ENCODE peak calls at places on chromosome 19, in nine cellular contexts. U is HepG2, G is sigmoid colon, Z is stomach, F is upper lobe of left lung, P is suprapubic skin, N is transverse colon, T is ovary, S is A549. I is an unnamed sample.

GRCh38 chr19:33724723-33725060 is 72.0 kb upstream of the KCTD15 start:
- DNase-seq in U (no peak), N (no peak), T (no peak), F (peak), P (no peak), G (no peak), Z (no peak), S (no peak), I (no peak)

GRCh38 chr19:18232540-18233223 is 6.4 kb upstream of the PDE4C start:
- DNase-seq in U (no peak), G (no peak), N (no peak), Z (no peak), T (no peak), S (no peak), P (no peak), F (no peak), I (no peak)

GRCh38 chr19:39131255-39131755 is 5.7 kb downstream of the PAK4 start:
- DNase-seq in N (no peak), S (no peak), F (no peak), U (no peak), P (no peak), G (peak), T (no peak), Z (no peak), I (no peak)

GRCh38 chr19:8208119-8208709 is 956 bp upstream of the CERS4 start:
- DNase-seq in S (no peak), G (peak), Z (peak), P (no peak), F (peak), T (no peak), N (no peak), U (no peak), I (no peak)

GRCh38 chr19:49895566-49896297 is 955 bp downstream of the IL4I1 start:
- DNase-seq in T (no peak), U (no peak), F (peak), G (no peak), N (no peak), Z (no peak), S (no peak), P (no peak), I (no peak)

GRCh38 chr19:7942981-7943443 is 454 bp downstream of the TIMM44 start:
- DNase-seq in U (peak), S (no peak), T (no peak), N (no peak), P (no peak), Z (no peak), F (no peak), G (no peak), I (no peak)

GRCh38 chr19:44847144-44848035 is 1.3 kb downstream of the NECTIN2 start:
- DNase-seq in S (peak), Z (peak), N (peak), P (peak), T (peak), G (peak), U (peak), F (peak), I (no peak)

GRCh38 chr19:45876411-45877197 is 9.3 kb downstream of the IRF2BP1 start:
- DNase-seq in S (no peak), P (no peak), Z (peak), N (peak), G (peak), T (no peak), F (peak), U (peak), I (no peak)

GRCh38 chr19:8526345-8527062 is 12.5 kb upstream of the ZNF414 start:
- DNase-seq in T (peak), U (peak), Z (peak), S (peak), G (peak), N (peak), F (peak), P (peak), I (peak)

GRCh38 chr19:10009269-10009665 is 1.0 kb downstream of the COL5A3 start:
- DNase-seq in U (no peak), Z (peak), F (peak), G (peak), N (peak), P (no peak), S (no peak), T (peak), I (peak)

GRCh38 chr19:7647156-7647555 is 10.2 kb downstream of the STXBP2 start:
- DNase-seq in P (no peak), U (no peak), F (peak), T (no peak), S (no peak), Z (no peak), N (no peak), G (no peak), I (no peak)

GRCh38 chr19:45444318-45445041 is 20.8 kb upstream of the ERCC1 start:
- DNase-seq in Z (peak), S (peak), U (peak), F (peak), G (peak), T (peak), P (peak), N (peak), I (peak)

GRCh38 chr19:38441660-38442348 is 8.3 kb downstream of the RYR1 start:
- DNase-seq in Z (no peak), T (no peak), U (peak), F (no peak), G (no peak), N (no peak), S (no peak), P (no peak), I (no peak)

GRCh38 chr19:5893907-5894703 is 9.5 kb downstream of the NDUFA11 start:
- DNase-seq in U (no peak), P (no peak), G (no peak), T (no peak), N (no peak), F (peak), S (no peak), Z (no peak), I (no peak)

GRCh38 chr19:41401483-41401882 is 3.9 kb downstream of the BCKDHA start:
- DNase-seq in Z (no peak), U (no peak), S (no peak), G (no peak), P (no peak), T (no peak), F (no peak), N (no peak), I (no peak)

GRCh38 chr19:39246951-39247669 is 1.5 kb downstream of the IFNL4 start:
- DNase-seq in Z (no peak), T (no peak), F (peak), U (no peak), S (no peak), N (peak), G (no peak), P (no peak), I (no peak)

GRCh38 chr19:39425744-39426143 is 10.0 kb downstream of the RPS16 start:
- DNase-seq in N (no peak), U (no peak), Z (no peak), S (no peak), P (no peak), G (no peak), T (no peak), F (no peak), I (no peak)

GRCh38 chr19:52237771-52238400 is 31.5 kb upstream of the ZNF766 start:
- DNase-seq in T (peak), P (no peak), S (no peak), Z (peak), N (peak), G (peak), U (peak), F (no peak), I (no peak)

GRCh38 chr19:7230826-7231225 is 63.4 kb downstream of the INSR start:
- DNase-seq in N (no peak), U (no peak), F (no peak), Z (peak), T (peak), P (no peak), G (peak), S (no peak), I (no peak)

GRCh38 chr19:29812881-29813275 is 1.1 kb downstream of the CCNE1 start:
- DNase-seq in U (no peak), T (no peak), P (no peak), Z (no peak), N (no peak), F (no peak), G (no peak), S (no peak), I (no peak)

GRCh38 chr19:8221161-8221560 is 12.0 kb downstream of the CERS4 start:
- DNase-seq in T (no peak), N (no peak), G (no peak), S (no peak), P (peak), U (no peak), F (no peak), Z (peak), I (no peak)

GRCh38 chr19:16654151-16654550 is 5.8 kb downstream of the SMIM7 start:
- DNase-seq in N (no peak), S (peak), T (no peak), G (no peak), Z (no peak), P (no peak), U (peak), F (no peak), I (no peak)

GRCh38 chr19:45448887-45449299 is 18.9 kb upstream of the FOSB start:
- DNase-seq in G (no peak), N (peak), T (no peak), P (no peak), F (no peak), U (peak), S (no peak), Z (no peak), I (no peak)

GRCh38 chr19:28605501-28606268 is 607.3 kb downstream of the UQCRFS1 start:
- DNase-seq in P (no peak), G (no peak), N (no peak), F (no peak), S (no peak), U (no peak), Z (no peak), T (no peak), I (no peak)

GRCh38 chr19:9427941-9428340 is 7.4 kb downstream of the ZNF266 start:
- DNase-seq in U (no peak), T (no peak), P (no peak), G (no peak), F (no peak), S (no peak), Z (no peak), N (no peak), I (no peak)

GRCh38 chr19:6464070-6464873 is at the start of gene CRB3:
- DNase-seq in S (peak), G (no peak), N (peak), Z (peak), U (peak), P (peak), T (no peak), F (peak), I (no peak)

GRCh38 chr19:18224525-18225354 is 1.5 kb downstream of the PDE4C start:
- DNase-seq in N (peak), U (peak), F (peak), G (peak), T (peak), Z (peak), S (peak), P (peak), I (peak)

GRCh38 chr19:50290775-50291174 is 38.4 kb downstream of the KCNC3 start:
- DNase-seq in N (no peak), P (no peak), T (no peak), U (no peak), G (no peak), Z (no peak), F (no peak), S (no peak), I (no peak)

GRCh38 chr19:29586401-29586800 is 19.7 kb upstream of the POP4 start:
- DNase-seq in T (no peak), G (no peak), N (no peak), P (no peak), F (no peak), S (no peak), U (no peak), Z (no peak), I (no peak)

GRCh38 chr19:48780684-48781391 is 25.5 kb downstream of the FGF21 start:
- DNase-seq in G (no peak), S (no peak), Z (peak), P (no peak), N (no peak), U (peak), T (no peak), F (no peak), I (no peak)

GRCh38 chr19:1065606-1066109 is 1.3 kb upstream of the ARHGAP45 start:
- DNase-seq in Z (no peak), N (peak), U (no peak), S (no peak), F (peak), G (no peak), T (no peak), P (no peak), I (no peak)

GRCh38 chr19:9597027-9597426 is 12.7 kb upstream of the ZNF121 start:
- DNase-seq in S (no peak), Z (no peak), F (no peak), P (no peak), U (no peak), N (no peak), T (no peak), G (no peak), I (no peak)

GRCh38 chr19:14369399-14370168 is 11.7 kb upstream of the ADGRE5 start:
- DNase-seq in N (peak), G (no peak), F (no peak), Z (no peak), S (no peak), P (no peak), U (no peak), T (no peak), I (no peak)

DNA sequence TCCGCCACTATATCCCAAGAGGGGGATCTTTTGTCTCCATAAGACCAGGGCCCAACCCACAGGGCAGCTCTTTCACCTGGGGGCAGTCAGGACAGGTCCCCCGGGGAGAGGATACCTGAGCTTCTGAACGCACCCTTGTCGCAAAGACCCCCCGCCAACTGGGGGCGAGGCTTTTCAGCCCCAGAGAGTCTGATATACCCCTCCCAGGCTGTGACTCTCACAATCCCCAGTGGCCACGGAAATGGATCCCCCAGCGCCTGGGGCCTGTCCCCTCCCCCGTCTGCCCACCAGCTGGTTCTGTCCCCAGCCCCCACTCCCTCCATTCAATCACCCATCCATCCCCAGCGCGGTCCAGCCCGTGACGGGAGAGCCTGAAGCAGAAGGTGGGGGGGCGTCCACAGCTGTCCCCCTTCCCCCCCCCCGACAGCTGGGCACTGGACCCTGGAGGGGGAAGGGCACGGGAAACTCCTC is 858 bp downstream of the DOCK6 start:
- DNase-seq in G (no peak), Z (no peak), T (peak), P (no peak), S (no peak), F (no peak), U (no peak), N (no peak), I (no peak)
- TF ChIP-seq CTCF in G (no peak), Z (no peak), T (no peak), P (no peak), S (no peak), F (no peak), U (no peak), N (no peak), I (no peak)

GRCh38 chr19:47511681-47512080 is 3.2 kb downstream of the NAPA start:
- DNase-seq in G (no peak), N (no peak), S (no peak), Z (no peak), T (no peak), F (no peak), P (no peak), U (no peak), I (no peak)
- H3K27ac ChIP-seq in G (peak), N (peak), S (no peak), Z (peak), T (peak), F (peak), P (peak), U (no peak), I (peak)

GRCh38 chr19:3157096-3157845 is 21.3 kb upstream of the S1PR4 start:
- DNase-seq in Z (no peak), G (no peak), P (no peak), F (no peak), T (no peak), N (no peak), S (no peak), U (no peak), I (no peak)

GRCh38 chr19:3152431-3152780 is 16.6 kb downstream of the GNA15 start:
- DNase-seq in Z (no peak), T (no peak), F (no peak), U (no peak), P (no peak), S (no peak), N (no peak), G (no peak), I (no peak)

GRCh38 chr19:3151563-3152430 is 16.0 kb downstream of the GNA15 start:
- DNase-seq in S (no peak), T (no peak), F (peak), U (no peak), P (no peak), G (no peak), N (no peak), Z (no peak), I (no peak)

GRCh38 chr19:3153286-3154230 is 17.7 kb downstream of the GNA15 start:
- DNase-seq in Z (no peak), G (no peak), T (no peak), S (no peak), N (no peak), F (no peak), P (no peak), U (no peak), I (no peak)

GRCh38 chr19:3154957-3155736 is 19.3 kb downstream of the GNA15 start:
- DNase-seq in U (peak), G (peak), F (no peak), P (no peak), N (peak), S (peak), T (no peak), Z (peak), I (no peak)
- TF ChIP-seq EP300 in U (no peak), G (peak), F (peak), P (no peak), N (no peak), S (peak), T (no peak), Z (no peak), I (peak)

GRCh38 chr19:34881982-34882381 is 44.7 kb upstream of the ZNF30 start:
- DNase-seq in Z (no peak), T (no peak), F (no peak), G (no peak), S (no peak), U (peak), P (no peak), N (no peak), I (no peak)
- TF ChIP-seq CTCF in Z (no peak), T (no peak), F (no peak), G (no peak), S (no peak), U (no peak), P (no peak), N (no peak), I (no peak)

GRCh38 chr19:4278926-4279529 is at the start of gene SHD:
- DNase-seq in N (no peak), U (no peak), T (no peak), S (no peak), F (peak), G (no peak), Z (no peak), P (no peak), I (no peak)
- H3K27ac ChIP-seq in N (no peak), U (no peak), T (no peak), S (no peak), F (no peak), G (no peak), Z (no peak), P (no peak), I (no peak)

GRCh38 chr19:54339646-54340358 is 840 bp upstream of the LILRA4 start:
- DNase-seq in F (no peak), S (no peak), G (no peak), T (no peak), Z (no peak), P (peak), U (no peak), N (no peak), I (no peak)
- TF ChIP-seq EP300 in F (no peak), S (no peak), G (no peak), T (no peak), Z (no peak), P (no peak), U (no peak), N (no peak), I (no peak)

GRCh38 chr19:2579678-2580280 is 103.9 kb downstream of the GADD45B start:
- DNase-seq in F (no peak), U (no peak), P (peak), S (no peak), Z (no peak), N (no peak), G (peak), T (peak), I (no peak)
- TF ChIP-seq CTCF in F (no peak), U (no peak), P (no peak), S (no peak), Z (no peak), N (no peak), G (peak), T (no peak), I (no peak)

GRCh38 chr19:57338798-57339378 is 12.2 kb upstream of the ZNF304 start:
- DNase-seq in P (no peak), Z (no peak), T (no peak), F (no peak), G (no peak), N (no peak), U (no peak), S (no peak), I (no peak)

DNA sequence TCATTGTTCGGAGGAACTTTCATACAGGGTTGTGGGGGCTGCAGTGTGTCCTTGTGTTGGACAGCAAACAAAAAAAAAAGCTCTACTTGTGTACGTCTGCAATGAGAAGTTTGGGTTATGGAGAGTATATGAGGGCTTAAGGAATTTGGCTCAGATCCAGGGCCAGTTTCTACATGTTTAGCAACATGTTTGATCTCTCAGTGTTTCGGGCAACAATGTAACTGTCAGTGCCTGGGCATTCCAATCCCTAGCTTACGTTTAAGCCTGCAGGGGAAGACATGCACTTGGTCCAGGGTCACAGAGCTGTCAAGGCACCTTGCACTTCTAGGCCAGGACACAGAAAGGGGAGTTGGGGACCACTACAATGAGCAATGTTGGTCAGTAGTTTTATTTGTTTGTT is 13.9 kb downstream of the ZNF543 start:
- DNase-seq in N (no peak), G (no peak), F (no peak), U (peak), P (no peak), S (no peak), T (no peak), Z (no peak), I (no peak)
- H3K27ac ChIP-seq in N (no peak), G (no peak), F (no peak), U (no peak), P (no peak), S (no peak), T (no peak), Z (no peak), I (no peak)

GRCh38 chr19:35744688-35745327 is 410 bp downstream of the U2AF1L4 start:
- DNase-seq in Z (peak), F (peak), U (peak), S (peak), N (peak), G (peak), T (peak), P (peak), I (peak)
- TF ChIP-seq EP300 in Z (no peak), F (no peak), U (no peak), S (no peak), N (no peak), G (no peak), T (no peak), P (no peak), I (no peak)

GRCh38 chr19:13090511-13091231 is 12.0 kb downstream of the LYL1 start:
- DNase-seq in P (no peak), F (no peak), G (no peak), U (no peak), N (no peak), T (peak), Z (no peak), S (no peak), I (no peak)

GRCh38 chr19:13087795-13088537 is 14.7 kb downstream of the LYL1 start:
- DNase-seq in S (no peak), N (no peak), G (no peak), F (no peak), U (no peak), Z (no peak), T (peak), P (no peak), I (no peak)

GRCh38 chr19:13087295-13087694 is 15.4 kb downstream of the LYL1 start:
- DNase-seq in Z (no peak), F (no peak), G (no peak), T (no peak), P (no peak), U (no peak), N (no peak), S (no peak), I (no peak)

GRCh38 chr19:13089857-13090507 is 12.7 kb downstream of the LYL1 start:
- DNase-seq in P (no peak), S (no peak), Z (no peak), T (peak), G (no peak), U (no peak), F (no peak), N (no peak), I (no peak)

GRCh38 chr19:13089139-13089856 is 13.4 kb downstream of the LYL1 start:
- DNase-seq in P (no peak), U (peak), S (peak), N (no peak), G (no peak), F (no peak), Z (no peak), T (peak), I (no peak)
- TF ChIP-seq CTCF in P (peak), U (no peak), S (no peak), N (peak), G (no peak), F (peak), Z (no peak), T (no peak), I (peak)